ENCODE peak calls at places on chromosomes 13 and 19, in four cellular contexts. E is CD8-positive, alpha-beta T cell; M is lower lobe of right lung; N is IMR-90. R is an unnamed sample. For H3K4me1, the result is how much of the 10 kb centered on the place peaks cover.

GRCh38 chr19:8614455-8614854 is 3.9 kb upstream of the ADAMTS10 start:
- DNase-seq in M (no peak), N (no peak), E (no peak), R (no peak)

GRCh38 chr19:35436477-35437141 is 11.4 kb upstream of the FFAR2 start:
- DNase-seq in N (no peak), M (no peak), E (no peak), R (no peak)

GRCh38 chr19:13977803-13978202 is 25.5 kb downstream of the DCAF15 start:
- DNase-seq in E (no peak), M (no peak), N (no peak), R (no peak)

GRCh38 chr19:1089891-1090290 is 5.3 kb downstream of the POLR2E start:
- DNase-seq in M (no peak), N (no peak), E (no peak), R (no peak)

GRCh38 chr19:30520735-30521479 is 148.7 kb downstream of the ZNF536 start:
- DNase-seq in E (no peak), N (no peak), M (no peak), R (no peak)

GRCh38 chr19:13978306-13978705 is 26.0 kb downstream of the DCAF15 start:
- DNase-seq in M (peak), N (no peak), E (no peak), R (peak)

GRCh38 chr13:98677398-98677797 is 75.1 kb downstream of the SLC15A1 start:
- DNase-seq in M (no peak), E (no peak), N (peak), R (no peak)

GRCh38 chr13:33401238-33401637 is 115.7 kb upstream of the STARD13 start:
- DNase-seq in N (no peak), M (peak), E (no peak), R (no peak)

GRCh38 chr13:46386996-46387851 is at the start of gene RUBCNL:
- DNase-seq in E (no peak), N (no peak), M (peak), R (peak)

DNA sequence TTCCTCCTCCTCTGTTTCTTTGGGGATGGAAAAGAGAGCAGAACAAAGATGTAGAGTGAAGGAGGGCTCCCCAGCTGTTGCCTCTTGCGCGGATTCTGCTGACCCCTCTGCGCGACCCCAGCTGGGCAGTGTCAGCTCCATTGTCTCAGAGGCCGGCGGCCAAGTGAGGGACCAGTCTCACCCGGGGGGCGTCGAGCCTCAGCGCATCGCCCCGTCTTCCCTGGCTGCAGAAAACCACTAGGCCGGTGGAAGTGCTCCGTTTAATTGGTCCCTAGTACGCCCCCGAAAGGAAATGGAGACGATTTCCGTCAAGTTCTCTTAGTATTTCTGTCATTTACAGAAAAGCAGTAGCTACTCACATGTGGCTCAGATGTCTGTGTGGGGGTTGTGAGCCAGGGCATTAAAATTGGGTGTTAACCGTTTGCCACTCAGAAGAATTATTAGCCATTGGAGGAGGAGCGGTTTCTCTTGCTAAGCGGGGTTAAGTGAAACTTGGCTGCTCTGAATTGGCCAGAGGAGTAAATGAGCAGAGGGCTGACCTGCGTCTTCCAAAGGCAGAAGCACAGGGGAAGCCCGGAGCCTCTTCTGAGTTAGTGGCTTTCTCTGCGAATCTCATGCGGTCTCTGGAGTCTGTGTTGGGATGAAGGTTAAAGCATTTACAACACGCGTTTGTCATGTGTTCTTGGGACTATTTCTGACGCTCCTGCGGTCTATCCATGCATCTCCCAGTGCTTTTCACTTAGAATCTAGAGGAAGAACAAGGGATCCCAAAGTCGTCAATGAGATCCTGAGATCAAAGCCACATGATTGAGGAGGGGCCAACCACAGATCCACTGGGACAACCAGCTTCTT is 132.8 kb upstream of the MYO16 start:
- DNase-seq in N (no peak), E (no peak), M (no peak), R (no peak)
- H3K4me3 ChIP-seq in N (no peak), E (peak), M (peak), R (peak)

GRCh38 chr19:50567052-50567841 is 988 bp downstream of the LRRC4B start:
- DNase-seq in N (no peak), E (no peak), M (no peak), R (no peak)
- H3K4me1 ChIP-seq in N (under half), E (under half), M (under half), R (under half)

GRCh38 chr19:2790194-2790556 is 4.9 kb downstream of the THOP1 start:
- DNase-seq in N (no peak), E (no peak), M (no peak), R (no peak)

GRCh38 chr19:2791440-2791839 is 6.1 kb downstream of the THOP1 start:
- DNase-seq in E (no peak), M (no peak), N (no peak), R (no peak)

GRCh38 chr19:2791876-2792275 is 6.6 kb downstream of the THOP1 start:
- DNase-seq in M (no peak), N (no peak), E (no peak), R (no peak)

GRCh38 chr19:2793126-2793525 is 7.8 kb downstream of the THOP1 start:
- DNase-seq in E (no peak), M (no peak), N (no peak), R (no peak)

GRCh38 chr19:2790557-2791271 is 5.4 kb downstream of the THOP1 start:
- DNase-seq in N (no peak), M (no peak), E (no peak), R (no peak)
- H3K27ac ChIP-seq in N (no peak), M (no peak), E (no peak), R (no peak)

GRCh38 chr19:20079487-20079886 is 1.7 kb downstream of the ZNF90 start:
- DNase-seq in M (no peak), N (no peak), E (no peak), R (no peak)
- H3K4me3 ChIP-seq in M (peak), N (no peak), E (no peak), R (peak)

DNA sequence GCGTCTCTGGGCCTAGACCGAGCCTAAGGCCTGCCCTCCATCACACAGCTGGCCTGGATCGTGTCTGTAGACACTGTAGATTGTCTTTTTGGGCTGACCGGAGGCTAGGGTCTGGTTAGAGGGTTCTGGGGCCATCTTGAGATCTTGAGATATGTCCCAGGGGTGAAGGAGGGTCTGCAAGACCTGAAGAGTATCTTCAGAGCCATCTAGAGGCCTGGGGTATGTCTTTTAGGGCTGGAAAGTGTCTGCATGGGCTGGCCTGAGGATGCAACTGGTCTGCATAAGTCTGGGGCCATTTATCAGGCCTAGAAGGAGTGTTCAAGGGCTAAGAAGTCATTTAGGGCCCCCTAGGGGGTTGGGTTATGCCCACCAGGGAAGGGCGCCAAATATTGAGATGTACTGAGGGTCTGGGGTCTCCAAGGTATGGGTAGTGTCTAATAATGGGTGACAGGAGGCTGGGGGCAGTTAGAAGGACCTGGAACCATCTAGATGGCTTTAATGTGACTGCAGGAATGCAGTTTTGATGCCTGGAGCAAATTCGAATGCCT is 553 bp downstream of the SCAF1 start:
- DNase-seq in N (no peak), E (no peak), M (no peak), R (no peak)
- H3K4me1 ChIP-seq in N (under half), E (half or more), M (under half), R (half or more)

GRCh38 chr13:47904239-47904638 is 96.8 kb downstream of the SUCLA2 start:
- DNase-seq in E (no peak), M (no peak), N (no peak), R (no peak)
- H3K27ac ChIP-seq in E (no peak), M (peak), N (no peak), R (no peak)

GRCh38 chr13:73273737-73274136 is 214.9 kb downstream of the KLF5 start:
- DNase-seq in M (no peak), E (no peak), N (peak), R (no peak)
- H3K4me3 ChIP-seq in M (no peak), E (no peak), N (no peak), R (no peak)

GRCh38 chr13:30145709-30146367 is 161.5 kb downstream of the KATNAL1 start:
- DNase-seq in N (no peak), E (no peak), M (no peak), R (no peak)
- H3K4me1 ChIP-seq in N (under half), E (half or more), M (under half), R (under half)

R was measured in left ventricle myocardium inferior.